ENCODE peak calls at places on chromosomes 12 and 14, in five cellular contexts. V is A549, S is endothelial cell of umbilical vein, G is K562, M is HepG2. D is an unnamed sample.
A peak's percentile ranks its signal among the peaks of the same experiment; 100 is the strongest.

GRCh38 chr12:118371354-118372282 is 1.1 kb downstream of the TAOK3 start:
- DNase-seq in V (peak; percentile 16), S (peak; percentile 23), G (no peak), M (no peak), D (peak; percentile 65)

GRCh38 chr14:92986254-92987147 is 63.6 kb downstream of the CHGA start:
- DNase-seq in V (peak; percentile 53), S (peak; percentile 27), G (no peak), M (peak; percentile 92), D (no peak)

GRCh38 chr14:60381909-60382308 is 104.0 kb downstream of the C14orf39 start:
- DNase-seq in V (no peak), S (no peak), G (no peak), M (no peak), D (no peak)

GRCh38 chr12:48037267-48037915 is 33.1 kb upstream of the COL2A1 start:
- DNase-seq in V (no peak), S (no peak), G (no peak), M (peak; percentile 52), D (no peak)

GRCh38 chr14:92480856-92481255 is 32.7 kb upstream of the RIN3 start:
- DNase-seq in V (no peak), S (no peak), G (no peak), M (no peak), D (no peak)

GRCh38 chr12:131007031-131007793 is 53.5 kb downstream of the ADGRD1 start:
- DNase-seq in V (no peak), S (no peak), G (no peak), M (peak; percentile 25), D (no peak)

GRCh38 chr12:91064640-91065039 is 6.8 kb upstream of the KERA start:
- DNase-seq in V (no peak), S (no peak), G (no peak), M (no peak), D (no peak)

GRCh38 chr12:39937119-39937518 is 168.8 kb downstream of the SLC2A13 start:
- DNase-seq in V (no peak), S (no peak), G (no peak), M (no peak), D (no peak)

GRCh38 chr14:64569108-64570045 is 19.6 kb downstream of the PPP1R36 start:
- DNase-seq in V (peak; percentile 64), S (peak; percentile 91), G (no peak), M (peak; percentile 10), D (no peak)
- TF ChIP-seq MYC in V (no peak), S (no peak), G (no peak), M (no peak), D (no peak)

GRCh38 chr14:81927069-81927468 is 393.4 kb upstream of the SEL1L start:
- DNase-seq in V (no peak), S (no peak), G (no peak), M (no peak), D (peak; percentile 6)
- TF ChIP-seq MAX in V (no peak), S (no peak), G (no peak), M (no peak), D (no peak)

DNA sequence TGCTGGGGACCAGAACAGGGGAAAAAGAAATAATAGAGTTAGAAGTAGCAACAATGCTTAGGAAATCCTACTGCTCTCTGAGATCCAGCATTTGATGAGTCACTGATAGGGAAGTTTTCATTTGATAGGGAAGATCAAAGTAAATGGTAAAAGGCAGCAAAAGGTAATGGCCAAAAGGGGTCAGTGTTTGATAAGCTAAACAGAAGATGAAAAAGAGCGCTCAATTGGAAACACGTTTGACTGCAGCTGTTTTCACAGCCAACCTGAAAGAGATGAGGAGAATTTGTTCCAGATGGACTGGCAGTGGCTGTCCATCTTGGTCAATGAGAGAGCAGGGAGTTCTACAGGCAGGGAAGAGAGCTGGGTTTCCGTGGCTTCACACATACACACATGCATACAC is 264.2 kb downstream of the TMEM132C start:
- DNase-seq in V (no peak), S (no peak), G (no peak), M (no peak), D (peak; percentile 38)
- TF ChIP-seq MYC in V (no peak), S (no peak), G (no peak), M (no peak), D (no peak)

GRCh38 chr14:24365600-24366374 is 2.2 kb upstream of the NFATC4 start:
- DNase-seq in V (peak; percentile 33), S (peak; percentile 97), G (no peak), M (peak; percentile 93), D (peak; percentile 94)
- TF ChIP-seq MAX in V (no peak), S (peak; percentile 30), G (no peak), M (peak; percentile 53), D (no peak)

GRCh38 chr12:15633201-15633600 is 156.0 kb downstream of the EPS8 start:
- DNase-seq in V (no peak), S (peak; percentile 17), G (no peak), M (no peak), D (no peak)
- TF ChIP-seq MYC in V (no peak), S (no peak), G (no peak), M (no peak), D (no peak)

DNA sequence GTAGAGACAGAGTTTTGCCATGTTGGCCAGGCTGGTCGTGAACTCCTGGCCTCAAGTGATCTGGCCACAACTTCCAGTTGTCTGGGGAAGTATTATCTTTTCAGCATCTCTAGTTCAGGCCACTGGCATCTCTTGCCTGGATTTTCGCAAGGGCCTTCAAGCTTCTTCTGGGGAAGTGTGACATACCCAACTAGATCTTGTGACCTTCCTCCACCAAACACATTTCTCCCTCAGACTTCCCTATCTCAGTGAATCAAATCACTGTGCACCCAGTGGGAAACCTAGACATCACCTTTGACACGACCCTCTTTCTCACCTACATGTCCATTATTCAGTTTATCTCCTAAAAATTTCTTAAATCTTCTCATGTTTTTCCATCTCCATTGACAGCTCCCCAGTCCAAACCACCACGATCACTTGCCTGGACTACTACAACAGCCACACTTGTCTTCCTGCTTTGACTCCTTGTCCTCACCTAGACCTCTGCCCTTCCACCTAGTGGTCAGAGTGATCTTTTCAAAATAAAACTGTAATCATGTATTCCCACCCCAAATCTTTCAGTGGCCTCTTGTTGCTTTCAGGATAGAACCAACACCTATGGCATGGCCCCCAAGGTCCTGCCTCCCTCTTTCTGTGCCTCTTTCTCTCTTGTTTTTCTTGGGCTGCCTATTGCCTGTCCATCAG is 3.3 kb downstream of the EEF1AKMT3 start:
- DNase-seq in V (no peak), S (no peak), G (no peak), M (no peak), D (no peak)
- TF ChIP-seq MAX in V (no peak), S (no peak), G (no peak), M (no peak), D (no peak)

GRCh38 chr12:52049286-52049685 is 2.0 kb upstream of the NR4A1 start:
- DNase-seq in V (no peak), S (no peak), G (no peak), M (no peak), D (no peak)
- TF ChIP-seq MYC in V (no peak), S (no peak), G (no peak), M (no peak), D (no peak)

GRCh38 chr12:14845350-14845750 is 2.0 kb upstream of the ART4 start:
- DNase-seq in V (peak; percentile 58), S (peak; percentile 81), G (peak; percentile 26), M (peak; percentile 56), D (peak; percentile 59)
- TF ChIP-seq MAX in V (no peak), S (no peak), G (no peak), M (no peak), D (no peak)

GRCh38 chr12:113402586-113403260 is 964 bp downstream of the SDS start:
- DNase-seq in V (no peak), S (no peak), G (no peak), M (no peak), D (no peak)
- TF ChIP-seq MYC in V (no peak), S (no peak), G (no peak), M (no peak), D (no peak)

D was measured in NB4.